ENCODE peak calls at places on chromosome 6, in seven cellular contexts. One of them, this sample, is unnamed.

GRCh38 chr6:137224890-137225198 is 5.7 kb upstream of the IFNGR1 start:
- DNase-seq in effector memory CD4-positive, alpha-beta T cell: no peak
- DNase-seq in Caco-2: no peak
- DNase-seq in H1: no peak
- DNase-seq in globus pallidus: peak
- DNase-seq in lung microvascular endothelial cell: no peak
- DNase-seq in CD8-positive, alpha-beta T cell: no peak
- DNase-seq in this sample: no peak

GRCh38 chr6:134009876-134010275 is 42.5 kb downstream of the SLC2A12 start:
- DNase-seq in effector memory CD4-positive, alpha-beta T cell: no peak
- DNase-seq in Caco-2: no peak
- DNase-seq in H1: no peak
- DNase-seq in globus pallidus: no peak
- DNase-seq in lung microvascular endothelial cell: no peak
- DNase-seq in CD8-positive, alpha-beta T cell: no peak
- DNase-seq in this sample: no peak

GRCh38 chr6:165451845-165452244 is 142.4 kb upstream of the C6orf118 start:
- DNase-seq in effector memory CD4-positive, alpha-beta T cell: no peak
- DNase-seq in Caco-2: no peak
- DNase-seq in H1: no peak
- DNase-seq in globus pallidus: no peak
- DNase-seq in lung microvascular endothelial cell: no peak
- DNase-seq in CD8-positive, alpha-beta T cell: no peak
- DNase-seq in this sample: no peak

GRCh38 chr6:10582774-10583508 is 61.8 kb downstream of the GCNT2 start:
- DNase-seq in effector memory CD4-positive, alpha-beta T cell: no peak
- DNase-seq in Caco-2: no peak
- DNase-seq in H1: no peak
- DNase-seq in globus pallidus: no peak
- DNase-seq in lung microvascular endothelial cell: no peak
- DNase-seq in CD8-positive, alpha-beta T cell: no peak
- DNase-seq in this sample: peak

GRCh38 chr6:93677297-93677965 is 258.1 kb upstream of the EPHA7 start:
- DNase-seq in effector memory CD4-positive, alpha-beta T cell: no peak
- DNase-seq in Caco-2: no peak
- DNase-seq in H1: no peak
- DNase-seq in globus pallidus: no peak
- DNase-seq in lung microvascular endothelial cell: no peak
- DNase-seq in CD8-positive, alpha-beta T cell: no peak
- DNase-seq in this sample: no peak

GRCh38 chr6:146904596-146904995 is 299.6 kb upstream of the STXBP5 start:
- DNase-seq in effector memory CD4-positive, alpha-beta T cell: no peak
- DNase-seq in Caco-2: no peak
- DNase-seq in H1: no peak
- DNase-seq in globus pallidus: no peak
- DNase-seq in lung microvascular endothelial cell: no peak
- DNase-seq in CD8-positive, alpha-beta T cell: no peak
- DNase-seq in this sample: no peak

GRCh38 chr6:159169557-159170332 is 545 bp downstream of the FNDC1 start:
- DNase-seq in effector memory CD4-positive, alpha-beta T cell: no peak
- DNase-seq in Caco-2: no peak
- DNase-seq in H1: no peak
- DNase-seq in globus pallidus: no peak
- DNase-seq in lung microvascular endothelial cell: no peak
- DNase-seq in CD8-positive, alpha-beta T cell: no peak
- DNase-seq in this sample: peak

GRCh38 chr6:20661721-20662120 is 127.5 kb downstream of the CDKAL1 start:
- DNase-seq in effector memory CD4-positive, alpha-beta T cell: no peak
- DNase-seq in Caco-2: no peak
- DNase-seq in H1: no peak
- DNase-seq in globus pallidus: peak
- DNase-seq in lung microvascular endothelial cell: peak
- DNase-seq in CD8-positive, alpha-beta T cell: no peak
- DNase-seq in this sample: no peak

GRCh38 chr6:35240838-35241801 is 18.4 kb upstream of the ZNF76 start:
- DNase-seq in effector memory CD4-positive, alpha-beta T cell: peak
- DNase-seq in Caco-2: peak
- DNase-seq in H1: peak
- DNase-seq in globus pallidus: peak
- DNase-seq in lung microvascular endothelial cell: peak
- DNase-seq in CD8-positive, alpha-beta T cell: peak
- DNase-seq in this sample: peak

This sample was measured in NCI-H510A treated with DMSO at 0.1 percent for 48 hours.